ENCODE peak calls at places on chromosomes 13 and 19, in ten cellular contexts. R is tibial artery, A is Peyer's patch, F is cardiac muscle cell, S is mammary epithelial cell, U is heart right ventricle, L is A549, H is transverse colon, V is body of pancreas, M is left ventricle myocardium inferior. N is an unnamed sample. For H3K4me1, the result is how much of the 10 kb centered on the place peaks cover.

GRCh38 chr19:55146078-55146647 is 2.8 kb downstream of the TNNT1 start:
- DNase-seq in R (no peak), A (no peak), F (no peak), S (peak), U (no peak), L (peak), H (no peak), V (no peak), M (no peak), N (peak)

GRCh38 chr13:41056194-41056593 is 5.1 kb upstream of the WBP4 start:
- DNase-seq in R (no peak), A (no peak), F (no peak), S (no peak), U (no peak), L (no peak), H (no peak), V (no peak), M (no peak), N (no peak)

GRCh38 chr19:9306443-9306842 is 3.2 kb downstream of the ZNF699 start:
- DNase-seq in R (no peak), A (no peak), F (no peak), S (peak), U (no peak), L (no peak), H (no peak), V (no peak), M (no peak), N (peak)

GRCh38 chr19:49224856-49225255 is 67.3 kb downstream of the TRPM4 start:
- DNase-seq in R (no peak), A (no peak), F (peak), S (peak), U (peak), L (peak), H (peak), V (peak), M (peak), N (peak)

GRCh38 chr19:50268046-50268445 is 61.1 kb downstream of the KCNC3 start:
- DNase-seq in R (no peak), A (no peak), F (no peak), S (no peak), U (no peak), L (no peak), H (no peak), V (no peak), M (no peak), N (no peak)

GRCh38 chr13:93318538-93318937 is 91.9 kb downstream of the GPC6 start:
- DNase-seq in R (no peak), A (no peak), F (peak), S (no peak), U (no peak), L (peak), H (no peak), V (no peak), M (no peak), N (peak)

GRCh38 chr13:90872491-90873025 is 474.9 kb upstream of the MIR17HG start:
- DNase-seq in R (no peak), A (no peak), F (no peak), S (no peak), U (no peak), L (no peak), H (no peak), V (no peak), M (no peak), N (no peak)

GRCh38 chr19:50387176-50387867 is 3.2 kb downstream of the POLD1 start:
- DNase-seq in R (no peak), A (no peak), F (no peak), S (no peak), U (no peak), L (no peak), H (no peak), V (no peak), M (no peak), N (no peak)

GRCh38 chr19:5718579-5719273 is 1.2 kb downstream of the LONP1 start:
- DNase-seq in R (no peak), A (no peak), F (no peak), S (peak), U (no peak), L (peak), H (no peak), V (no peak), M (no peak), N (no peak)

GRCh38 chr19:35773020-35773809 is 2.1 kb upstream of the ARHGAP33 start:
- DNase-seq in R (no peak), A (no peak), F (no peak), S (peak), U (no peak), L (peak), H (no peak), V (no peak), M (no peak), N (peak)

GRCh38 chr13:42812311-42812710 is 30.9 kb downstream of the FAM216B start:
- DNase-seq in R (no peak), A (no peak), F (no peak), S (no peak), U (no peak), L (no peak), H (no peak), V (no peak), M (no peak), N (no peak)

GRCh38 chr13:102907886-102908515 is 62.2 kb downstream of the ERCC5 start:
- DNase-seq in R (no peak), A (no peak), F (no peak), S (peak), U (no peak), L (no peak), H (no peak), V (no peak), M (no peak), N (peak)

GRCh38 chr13:61036715-61037114 is 378.9 kb downstream of the PCDH20 start:
- DNase-seq in R (no peak), A (no peak), F (no peak), S (no peak), U (no peak), L (no peak), H (no peak), V (no peak), M (no peak), N (peak)

GRCh38 chr13:63198076-63198475 is 1782.4 kb upstream of the PCDH20 start:
- DNase-seq in R (no peak), A (no peak), F (no peak), S (no peak), U (no peak), L (no peak), H (no peak), V (peak), M (no peak), N (no peak)

GRCh38 chr19:10662384-10663251 is 8.5 kb downstream of the ILF3 start:
- DNase-seq in R (no peak), A (no peak), F (no peak), S (no peak), U (no peak), L (no peak), H (no peak), V (no peak), M (no peak), N (no peak)

GRCh38 chr13:97574926-97575325 is 141.0 kb downstream of the RAP2A start:
- DNase-seq in R (no peak), A (no peak), F (peak), S (peak), U (peak), L (peak), H (peak), V (peak), M (peak), N (no peak)

GRCh38 chr19:40948580-40949299 is 42.3 kb upstream of the CYP2B6 start:
- DNase-seq in R (no peak), A (no peak), F (no peak), S (no peak), U (no peak), L (no peak), H (no peak), V (no peak), M (no peak), N (no peak)

GRCh38 chr13:36804588-36804987 is 14.4 kb upstream of the RFXAP start:
- DNase-seq in R (no peak), A (no peak), F (no peak), S (no peak), U (no peak), L (no peak), H (no peak), V (no peak), M (no peak), N (no peak)

GRCh38 chr19:17424743-17425365 is 5.0 kb downstream of the MVB12A start:
- DNase-seq in R (no peak), A (no peak), F (peak), S (no peak), U (peak), L (peak), H (no peak), V (no peak), M (no peak), N (no peak)

GRCh38 chr13:60990032-60990733 is 425.5 kb downstream of the PCDH20 start:
- DNase-seq in R (no peak), A (no peak), F (no peak), S (no peak), U (no peak), L (peak), H (no peak), V (peak), M (no peak), N (peak)

GRCh38 chr19:55867101-55867500 is 30.8 kb downstream of the NLRP4 start:
- DNase-seq in R (no peak), A (no peak), F (no peak), S (no peak), U (no peak), L (no peak), H (no peak), V (no peak), M (no peak), N (no peak)

GRCh38 chr19:18283338-18283737 is 1.9 kb upstream of the JUND start:
- DNase-seq in R (no peak), A (no peak), F (no peak), S (no peak), U (no peak), L (no peak), H (no peak), V (no peak), M (no peak), N (no peak)

GRCh38 chr13:112833551-112834257 is 135.3 kb upstream of the MCF2L start:
- DNase-seq in R (no peak), A (no peak), F (no peak), S (no peak), U (no peak), L (no peak), H (no peak), V (no peak), M (no peak), N (no peak)

GRCh38 chr19:4229179-4229931 is at the start of gene EBI3:
- DNase-seq in R (peak), A (peak), F (peak), S (peak), U (no peak), L (peak), H (peak), V (peak), M (peak), N (no peak)

GRCh38 chr19:46480409-46480808 is 9.0 kb upstream of the PNMA8A start:
- DNase-seq in R (no peak), A (no peak), F (peak), S (no peak), U (no peak), L (no peak), H (peak), V (no peak), M (no peak), N (no peak)
- TF ChIP-seq CTCF in R (no peak), A (no peak), F (no peak), S (no peak), U (no peak), L (no peak), H (no peak), V (no peak), M (no peak), N (no peak)

GRCh38 chr19:34241513-34242337 is 12.6 kb upstream of the GARRE1 start:
- DNase-seq in R (no peak), A (no peak), F (peak), S (no peak), U (no peak), L (peak), H (peak), V (peak), M (no peak), N (no peak)

GRCh38 chr19:34243876-34244578 is 10.3 kb upstream of the GARRE1 start:
- DNase-seq in R (no peak), A (no peak), F (no peak), S (no peak), U (no peak), L (no peak), H (no peak), V (no peak), M (no peak), N (no peak)

GRCh38 chr19:34248941-34249340 is 5.4 kb upstream of the GARRE1 start:
- DNase-seq in R (no peak), A (no peak), F (no peak), S (no peak), U (no peak), L (no peak), H (no peak), V (no peak), M (no peak), N (no peak)

GRCh38 chr19:34246340-34246739 is 8.0 kb upstream of the GARRE1 start:
- DNase-seq in R (no peak), A (no peak), F (no peak), S (no peak), U (no peak), L (no peak), H (no peak), V (no peak), M (no peak), N (no peak)

DNA sequence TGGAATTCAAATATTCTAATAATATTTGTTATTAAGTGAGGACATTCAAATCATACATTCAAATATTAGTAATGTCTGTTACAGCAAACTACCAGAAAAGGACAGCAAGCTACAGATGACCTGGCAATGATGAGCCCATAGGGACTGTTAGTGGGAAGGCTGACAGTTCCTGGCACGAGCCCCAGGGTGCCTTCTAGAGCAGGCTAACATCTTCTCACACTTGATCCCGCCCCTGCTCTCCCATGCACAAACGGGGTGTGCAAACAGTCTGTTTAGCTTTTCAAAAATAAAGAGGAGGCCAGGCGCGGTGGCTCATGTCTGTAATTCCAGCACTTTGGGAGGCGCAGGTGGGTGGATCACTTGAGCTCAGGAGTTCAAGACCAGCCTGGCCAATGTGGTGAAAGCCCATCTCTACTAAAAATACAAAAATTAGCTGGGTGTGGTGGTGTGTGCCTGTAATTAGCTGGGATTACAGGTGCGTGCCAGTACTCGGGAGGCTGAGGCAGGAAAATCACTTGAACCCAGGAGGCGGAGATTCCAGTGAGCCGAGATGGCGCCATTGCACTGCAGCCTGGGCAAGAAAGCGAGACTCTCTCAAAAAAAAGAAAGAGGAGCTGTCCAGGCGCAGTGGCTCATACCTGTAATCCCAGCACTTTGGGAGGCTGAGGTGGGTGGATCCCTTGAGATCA is 9.6 kb upstream of the GARRE1 start:
- DNase-seq in R (no peak), A (no peak), F (no peak), S (no peak), U (peak), L (no peak), H (no peak), V (peak), M (no peak), N (no peak)
- H3K27ac ChIP-seq in R (no peak), A (no peak), F (peak), S (no peak), U (no peak), L (no peak), H (no peak), V (no peak), M (no peak), N (no peak)

GRCh38 chr13:23634897-23635296 is 64.7 kb downstream of the TNFRSF19 start:
- DNase-seq in R (no peak), A (no peak), F (no peak), S (no peak), U (no peak), L (no peak), H (no peak), V (no peak), M (no peak), N (no peak)

GRCh38 chr13:23631676-23632622 is 61.7 kb downstream of the TNFRSF19 start:
- DNase-seq in R (no peak), A (no peak), F (no peak), S (no peak), U (no peak), L (no peak), H (no peak), V (no peak), M (no peak), N (no peak)

GRCh38 chr13:23629566-23630272 is 59.5 kb downstream of the TNFRSF19 start:
- DNase-seq in R (no peak), A (no peak), F (no peak), S (no peak), U (no peak), L (no peak), H (no peak), V (peak), M (no peak), N (no peak)

GRCh38 chr13:23630349-23631093 is 60.3 kb downstream of the TNFRSF19 start:
- DNase-seq in R (no peak), A (no peak), F (no peak), S (no peak), U (no peak), L (no peak), H (no peak), V (no peak), M (no peak), N (no peak)

GRCh38 chr13:23632741-23633140 is 62.5 kb downstream of the TNFRSF19 start:
- DNase-seq in R (no peak), A (no peak), F (no peak), S (no peak), U (no peak), L (no peak), H (no peak), V (no peak), M (no peak), N (no peak)
- H3K4me1 ChIP-seq in R (under half), A (under half), F (under half), S (under half), U (under half), L (under half), H (under half), V (under half), M (half or more), N (under half)

GRCh38 chr19:19691683-19692082 is 23.0 kb downstream of the ZNF101 start:
- DNase-seq in R (no peak), A (no peak), F (no peak), S (no peak), U (no peak), L (no peak), H (no peak), V (no peak), M (no peak), N (no peak)

GRCh38 chr19:19697589-19697988 is 28.9 kb downstream of the ZNF101 start:
- DNase-seq in R (no peak), A (no peak), F (no peak), S (no peak), U (no peak), L (no peak), H (no peak), V (no peak), M (no peak), N (no peak)

DNA sequence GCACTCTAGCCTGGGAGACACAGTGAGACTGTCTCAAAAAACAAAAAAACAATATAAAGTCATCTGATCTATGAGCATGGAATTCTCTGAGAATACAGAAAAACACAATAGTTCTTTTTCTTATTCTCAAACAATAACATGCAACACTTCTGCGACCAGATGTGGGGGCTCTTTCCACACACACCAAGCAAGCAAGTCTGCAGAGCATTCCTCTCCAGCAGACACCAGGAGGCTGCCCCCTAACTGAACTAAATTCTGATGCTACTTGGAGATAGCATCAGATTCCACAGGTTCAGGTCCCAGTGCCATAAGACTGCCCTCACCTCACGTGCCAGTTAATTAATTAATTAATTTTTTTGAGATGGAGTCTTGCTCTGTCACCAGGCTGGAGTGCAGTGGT is 27.7 kb downstream of the ZNF101 start:
- DNase-seq in R (no peak), A (no peak), F (no peak), S (no peak), U (no peak), L (no peak), H (no peak), V (no peak), M (no peak), N (no peak)
- TF ChIP-seq CTCF in R (no peak), A (no peak), F (no peak), S (no peak), U (no peak), L (no peak), H (no peak), V (no peak), M (no peak), N (no peak)

DNA sequence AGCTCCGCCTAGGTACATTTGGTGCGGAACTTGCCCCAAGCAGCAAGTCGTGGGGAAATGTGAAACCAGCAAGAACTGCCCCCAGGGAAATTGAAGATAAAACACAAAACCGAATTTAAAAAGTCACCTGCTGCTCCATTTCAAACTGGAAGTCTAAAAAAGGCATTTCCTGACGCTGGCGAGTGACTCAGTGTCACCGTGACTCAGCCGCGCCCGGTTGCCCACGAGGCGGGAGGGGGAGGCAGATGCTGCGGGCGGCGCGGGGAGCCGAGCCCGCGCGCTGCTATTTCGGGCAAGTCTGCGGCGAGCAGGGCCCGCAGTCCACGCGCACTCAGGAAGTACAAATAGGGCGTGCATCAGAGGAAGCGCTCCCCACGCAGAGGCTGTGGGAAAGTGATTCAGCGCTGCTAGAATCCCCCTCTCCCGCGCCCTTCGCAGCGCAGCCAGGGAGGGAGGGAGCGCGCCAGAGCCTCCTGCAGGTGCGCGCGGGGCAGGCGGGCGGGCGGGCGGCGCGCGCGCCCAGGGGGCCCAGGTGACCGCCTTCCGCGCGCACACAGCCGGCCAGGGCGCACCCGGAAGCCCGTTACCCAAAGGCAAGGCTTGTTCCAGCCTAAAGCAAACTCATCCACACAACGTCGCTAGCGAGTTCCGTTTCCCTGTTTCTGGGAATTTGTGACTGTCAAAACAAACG is 168.8 kb downstream of the COL4A1 start:
- DNase-seq in R (peak), A (no peak), F (peak), S (peak), U (peak), L (peak), H (peak), V (peak), M (peak), N (no peak)
- H3K27ac ChIP-seq in R (peak), A (no peak), F (no peak), S (peak), U (peak), L (peak), H (peak), V (peak), M (peak), N (no peak)